ENCODE peak calls at places on chromosome 18, in eight cellular contexts. B is tibial nerve; Q is MCF 10A; M is CD8-positive, alpha-beta T cell; J is nephron progenitor cell; H is HFFc6; E is GM13976; U is AG10803. R is an unnamed sample.

GRCh38 chr18:50656841-50657470 is 97.1 kb downstream of the MAPK4 start:
- DNase-seq in U (no peak), B (no peak), J (no peak), Q (no peak), H (no peak), E (no peak), M (no peak), R (no peak)

GRCh38 chr18:68623342-68623741 is 91.6 kb downstream of the TMX3 start:
- DNase-seq in E (peak), B (peak), J (peak), H (peak), Q (peak), M (no peak), U (peak), R (peak)

GRCh38 chr18:55317322-55317721 is 270.7 kb downstream of the TCF4 start:
- DNase-seq in U (no peak), M (no peak), J (no peak), H (no peak), E (no peak), Q (no peak), B (no peak), R (no peak)

GRCh38 chr18:7567487-7568425 is 640 bp downstream of the PTPRM start:
- DNase-seq in U (peak), M (no peak), B (peak), H (peak), E (peak), J (peak), Q (peak), R (peak)

GRCh38 chr18:48533340-48534093 is 5.3 kb upstream of the CTIF start:
- DNase-seq in Q (no peak), M (no peak), H (no peak), U (no peak), J (no peak), E (no peak), B (no peak), R (no peak)

GRCh38 chr18:22170421-22171262 is 1.3 kb downstream of the GATA6 start:
- DNase-seq in M (no peak), J (peak), U (peak), B (peak), E (no peak), Q (peak), H (peak), R (peak)

GRCh38 chr18:76621782-76622495 is 126.9 kb upstream of the ZNF516 start:
- DNase-seq in E (no peak), Q (no peak), M (no peak), H (peak), J (no peak), U (peak), B (no peak), R (peak)

GRCh38 chr18:13813271-13813849 is 10.6 kb upstream of the MC5R start:
- DNase-seq in H (peak), M (peak), J (peak), Q (peak), B (peak), E (peak), U (peak), R (peak)

GRCh38 chr18:37529863-37530262 is 35.7 kb downstream of the CELF4 start:
- DNase-seq in M (no peak), E (peak), J (no peak), Q (no peak), U (no peak), B (no peak), H (no peak), R (no peak)

GRCh38 chr18:26565514-26565913 is 17.2 kb upstream of the KCTD1 start:
- DNase-seq in U (no peak), Q (no peak), E (no peak), J (no peak), H (no peak), M (no peak), B (no peak), R (no peak)

GRCh38 chr18:31555971-31556747 is 35.5 kb upstream of the TTR start:
- DNase-seq in M (no peak), B (peak), E (peak), U (peak), H (peak), J (peak), Q (peak), R (peak)

GRCh38 chr18:59814872-59815271 is 84.9 kb upstream of the PMAIP1 start:
- DNase-seq in E (no peak), M (no peak), H (peak), U (peak), Q (peak), J (no peak), B (no peak), R (peak)

GRCh38 chr18:10153924-10154635 is 240.3 kb downstream of the VAPA start:
- DNase-seq in E (no peak), U (no peak), Q (no peak), B (no peak), M (no peak), H (no peak), J (no peak), R (no peak)

GRCh38 chr18:62881509-62882016 is 166.2 kb downstream of the PHLPP1 start:
- DNase-seq in J (no peak), M (no peak), U (peak), B (peak), Q (peak), H (peak), E (peak), R (peak)

GRCh38 chr18:43271593-43272432 is 5.5 kb downstream of the SYT4 start:
- DNase-seq in Q (peak), J (peak), U (peak), M (no peak), B (peak), E (peak), H (peak), R (peak)

GRCh38 chr18:58512161-58512581 is 116.7 kb downstream of the ALPK2 start:
- DNase-seq in U (no peak), B (no peak), Q (no peak), M (no peak), J (no peak), E (no peak), H (no peak), R (no peak)

GRCh38 chr18:55415258-55415871 is 172.6 kb downstream of the TCF4 start:
- DNase-seq in Q (peak), E (peak), H (peak), J (peak), U (peak), M (peak), B (peak), R (peak)

GRCh38 chr18:9103488-9103887 is 989 bp downstream of the NDUFV2 start:
- DNase-seq in J (no peak), E (peak), Q (peak), H (peak), U (peak), B (no peak), M (no peak), R (peak)

GRCh38 chr18:3162181-3162580 is 57.6 kb downstream of the MYOM1 start:
- DNase-seq in E (no peak), B (no peak), U (no peak), M (no peak), H (no peak), J (no peak), Q (peak), R (peak)

GRCh38 chr18:38545071-38545470 is 979.5 kb upstream of the CELF4 start:
- DNase-seq in J (peak), M (no peak), H (no peak), U (no peak), B (no peak), E (no peak), Q (peak), R (peak)

GRCh38 chr18:57982372-57983021 is 61.5 kb upstream of the NEDD4L start:
- DNase-seq in J (no peak), M (no peak), E (no peak), H (no peak), U (no peak), Q (no peak), B (no peak), R (no peak)

GRCh38 chr18:23864620-23865019 is 149.9 kb upstream of the TTC39C start:
- DNase-seq in B (no peak), E (no peak), U (no peak), Q (no peak), H (no peak), J (no peak), M (no peak), R (no peak)

GRCh38 chr18:36492604-36493329 is 195.3 kb downstream of the FHOD3 start:
- DNase-seq in H (peak), E (no peak), U (no peak), B (no peak), J (no peak), Q (peak), M (no peak), R (peak)

GRCh38 chr18:49588971-49589370 is 27.1 kb downstream of the LIPG start:
- DNase-seq in H (no peak), U (no peak), E (no peak), B (no peak), M (no peak), J (no peak), Q (no peak), R (no peak)

GRCh38 chr18:25915907-25916306 is 174.5 kb downstream of the SS18 start:
- DNase-seq in Q (no peak), U (no peak), B (no peak), M (no peak), E (no peak), J (no peak), H (no peak), R (no peak)

GRCh38 chr18:44958450-44958849 is 277.8 kb downstream of the SETBP1 start:
- DNase-seq in B (no peak), J (no peak), Q (peak), U (no peak), H (no peak), M (no peak), E (no peak), R (peak)

GRCh38 chr18:7164610-7165009 is 47.0 kb upstream of the LAMA1 start:
- DNase-seq in Q (peak), E (no peak), J (no peak), M (no peak), U (peak), B (no peak), H (no peak), R (no peak)

GRCh38 chr18:72086421-72086820 is 457.7 kb downstream of the CBLN2 start:
- DNase-seq in Q (peak), E (no peak), B (no peak), J (no peak), M (no peak), U (no peak), H (no peak), R (no peak)

GRCh38 chr18:5196253-5197031 is 615 bp downstream of the AKAIN1 start:
- DNase-seq in E (peak), J (peak), B (no peak), U (no peak), M (no peak), H (no peak), Q (no peak), R (no peak)

GRCh38 chr18:59606193-59607175 is 90.7 kb downstream of the CCBE1 start:
- DNase-seq in H (peak), J (no peak), E (no peak), M (no peak), U (peak), B (no peak), Q (no peak), R (no peak)

GRCh38 chr18:8998481-8999217 is 103.8 kb upstream of the NDUFV2 start:
- DNase-seq in J (no peak), U (peak), E (no peak), Q (no peak), H (no peak), B (no peak), M (no peak), R (no peak)

GRCh38 chr18:73597832-73598615 is 549.6 kb downstream of the FBXO15 start:
- DNase-seq in J (no peak), M (no peak), H (no peak), E (no peak), U (no peak), Q (no peak), B (no peak), R (peak)

GRCh38 chr18:44594779-44595467 is 85.8 kb upstream of the SETBP1 start:
- DNase-seq in M (no peak), Q (peak), B (no peak), H (peak), J (no peak), E (no peak), U (peak), R (peak)

GRCh38 chr18:24964213-24964612 is 387.8 kb downstream of the ZNF521 start:
- DNase-seq in J (no peak), H (no peak), M (no peak), U (no peak), B (no peak), Q (peak), E (no peak), R (peak)

GRCh38 chr18:13216732-13217465 is 1.7 kb upstream of the LDLRAD4 start:
- DNase-seq in Q (no peak), U (no peak), H (no peak), M (peak), B (no peak), E (peak), J (peak), R (no peak)

GRCh38 chr18:61838521-61838920 is 54.3 kb downstream of the RNF152 start:
- DNase-seq in M (no peak), Q (no peak), B (no peak), H (no peak), J (no peak), U (no peak), E (no peak), R (no peak)
- TF ChIP-seq CTCF in M (no peak), Q (no peak), B (no peak), H (no peak), J (no peak), U (no peak), E (no peak), R (no peak)

GRCh38 chr18:79707239-79707638 is 27.6 kb downstream of the CTDP1 start:
- DNase-seq in J (no peak), U (no peak), E (no peak), H (no peak), Q (no peak), M (no peak), B (no peak), R (no peak)

GRCh38 chr18:79704631-79705030 is 25.0 kb downstream of the CTDP1 start:
- DNase-seq in B (no peak), M (no peak), U (no peak), E (no peak), J (no peak), Q (no peak), H (no peak), R (no peak)

GRCh38 chr18:79706006-79706405 is 26.4 kb downstream of the CTDP1 start:
- DNase-seq in E (no peak), M (no peak), U (no peak), J (no peak), Q (no peak), H (no peak), B (no peak), R (no peak)

GRCh38 chr18:79706658-79707057 is 27.1 kb downstream of the CTDP1 start:
- DNase-seq in H (no peak), Q (no peak), M (no peak), B (no peak), J (no peak), E (no peak), U (no peak), R (no peak)

DNA sequence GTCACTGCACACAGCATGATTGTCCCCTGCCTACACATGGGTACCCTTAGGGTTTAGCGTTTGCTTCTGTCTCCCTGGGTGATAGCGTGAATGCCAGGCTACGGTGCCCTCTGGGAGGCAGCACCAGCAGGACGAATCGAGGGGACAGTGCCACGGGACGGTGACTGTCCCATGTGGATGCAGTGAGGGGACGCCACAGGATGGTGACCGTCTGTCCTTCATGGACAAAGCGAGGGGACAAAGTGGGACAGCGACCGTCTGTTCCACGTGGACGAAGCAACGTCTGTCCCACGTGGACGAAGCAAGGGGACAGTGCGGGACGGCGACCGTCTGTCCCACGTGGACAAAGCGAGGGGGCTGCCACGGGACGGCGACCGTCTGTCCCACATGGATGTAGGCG is 25.7 kb downstream of the CTDP1 start:
- DNase-seq in E (no peak), Q (no peak), M (no peak), J (no peak), U (no peak), B (no peak), H (no peak), R (no peak)
- TF ChIP-seq CTCF in E (no peak), Q (no peak), M (no peak), J (no peak), U (no peak), B (no peak), H (no peak), R (no peak)

DNA sequence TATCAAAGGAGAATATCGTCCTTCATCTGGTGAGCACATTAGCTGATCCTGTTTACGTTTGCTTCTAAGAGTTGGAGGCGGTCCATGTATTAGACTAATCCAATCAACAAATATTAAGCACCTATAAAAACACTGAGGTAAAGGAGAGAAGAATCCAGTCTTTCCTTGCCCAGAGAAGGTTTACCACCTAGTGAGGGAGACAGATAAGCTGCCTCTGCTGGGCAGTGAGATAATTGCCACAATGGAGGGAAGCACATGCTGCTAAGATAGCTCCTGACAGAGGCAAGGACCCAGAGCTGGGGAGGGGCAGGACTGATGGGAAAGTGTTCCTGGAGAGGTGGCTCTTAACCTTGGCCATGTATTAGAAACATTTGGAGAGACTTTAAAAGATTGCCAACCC is 36.7 kb upstream of the ST8SIA5 start:
- DNase-seq in Q (peak), B (no peak), E (no peak), J (no peak), M (no peak), U (no peak), H (no peak), R (no peak)
- TF ChIP-seq CTCF in Q (no peak), B (no peak), E (no peak), J (no peak), M (no peak), U (peak), H (no peak), R (peak)

GRCh38 chr18:63947051-63947790 is 1.9 kb upstream of the HMSD start:
- DNase-seq in E (no peak), U (no peak), M (no peak), J (no peak), B (no peak), Q (no peak), H (no peak), R (no peak)

GRCh38 chr18:63956755-63957154 is 7.7 kb downstream of the HMSD start:
- DNase-seq in E (no peak), H (peak), B (no peak), U (peak), Q (no peak), M (no peak), J (no peak), R (no peak)

GRCh38 chr18:63949068-63949737 is at the start of gene HMSD:
- DNase-seq in B (no peak), Q (no peak), J (peak), H (no peak), M (no peak), E (peak), U (peak), R (peak)

GRCh38 chr18:63953811-63954210 is 4.7 kb downstream of the HMSD start:
- DNase-seq in J (no peak), E (no peak), B (no peak), M (no peak), H (no peak), U (peak), Q (no peak), R (no peak)

GRCh38 chr18:63951302-63951705 is 2.2 kb downstream of the HMSD start:
- DNase-seq in Q (peak), J (no peak), H (peak), M (no peak), E (peak), U (peak), B (no peak), R (peak)
- TF ChIP-seq CTCF in Q (peak), J (no peak), H (peak), M (no peak), E (no peak), U (peak), B (no peak), R (peak)

R was measured in mammary epithelial cell.